ENCODE peak calls at places on chromosome 18, in five cellular contexts. One of them, this sample, is unnamed. For H3K27me3 and H3K4me1, the result is how much of the 10 kb centered on the place peaks cover.

GRCh38 chr18:11999431-11999830 is 18.1 kb downstream of the IMPA2 start:
- DNase-seq in fibroblast of lung: no peak
- DNase-seq in pancreas: no peak
- DNase-seq in suprapubic skin: peak
- DNase-seq in uterus: no peak
- DNase-seq in this sample: no peak

GRCh38 chr18:2529154-2529553 is 42.2 kb downstream of the METTL4 start:
- DNase-seq in suprapubic skin: no peak
- DNase-seq in pancreas: no peak
- DNase-seq in uterus: no peak
- DNase-seq in fibroblast of lung: no peak
- DNase-seq in this sample: no peak

GRCh38 chr18:70693196-70693595 is 404.4 kb downstream of the SOCS6 start:
- DNase-seq in uterus: no peak
- DNase-seq in fibroblast of lung: no peak
- DNase-seq in pancreas: no peak
- DNase-seq in suprapubic skin: no peak
- DNase-seq in this sample: no peak

GRCh38 chr18:48314694-48315093 is 94.5 kb downstream of the ZBTB7C start:
- DNase-seq in fibroblast of lung: no peak
- DNase-seq in uterus: no peak
- DNase-seq in pancreas: no peak
- DNase-seq in suprapubic skin: no peak
- DNase-seq in this sample: no peak

GRCh38 chr18:22558945-22559385 is 141.2 kb upstream of the CTAGE1 start:
- DNase-seq in pancreas: peak
- DNase-seq in uterus: peak
- DNase-seq in suprapubic skin: no peak
- DNase-seq in fibroblast of lung: peak
- DNase-seq in this sample: no peak

GRCh38 chr18:10877974-10878373 is 271.4 kb downstream of the PIEZO2 start:
- DNase-seq in uterus: no peak
- DNase-seq in suprapubic skin: no peak
- DNase-seq in pancreas: no peak
- DNase-seq in fibroblast of lung: no peak
- DNase-seq in this sample: no peak

GRCh38 chr18:70781860-70782453 is 493.1 kb downstream of the SOCS6 start:
- DNase-seq in suprapubic skin: no peak
- DNase-seq in uterus: no peak
- DNase-seq in fibroblast of lung: peak
- DNase-seq in pancreas: peak
- DNase-seq in this sample: no peak

GRCh38 chr18:79878741-79879358 is 72.6 kb downstream of the SLC66A2 start:
- DNase-seq in pancreas: no peak
- DNase-seq in uterus: no peak
- DNase-seq in fibroblast of lung: no peak
- DNase-seq in suprapubic skin: peak
- DNase-seq in this sample: no peak

GRCh38 chr18:72584787-72585186 is 40.6 kb upstream of the CBLN2 start:
- DNase-seq in fibroblast of lung: no peak
- DNase-seq in pancreas: no peak
- DNase-seq in uterus: no peak
- DNase-seq in suprapubic skin: no peak
- DNase-seq in this sample: no peak

GRCh38 chr18:32328379-32328778 is 138.5 kb downstream of the MEP1B start:
- DNase-seq in suprapubic skin: no peak
- DNase-seq in fibroblast of lung: peak
- DNase-seq in pancreas: no peak
- DNase-seq in uterus: no peak
- DNase-seq in this sample: no peak

GRCh38 chr18:39341106-39341505 is 1775.5 kb upstream of the CELF4 start:
- DNase-seq in suprapubic skin: no peak
- DNase-seq in fibroblast of lung: no peak
- DNase-seq in uterus: no peak
- DNase-seq in pancreas: no peak
- DNase-seq in this sample: no peak

DNA sequence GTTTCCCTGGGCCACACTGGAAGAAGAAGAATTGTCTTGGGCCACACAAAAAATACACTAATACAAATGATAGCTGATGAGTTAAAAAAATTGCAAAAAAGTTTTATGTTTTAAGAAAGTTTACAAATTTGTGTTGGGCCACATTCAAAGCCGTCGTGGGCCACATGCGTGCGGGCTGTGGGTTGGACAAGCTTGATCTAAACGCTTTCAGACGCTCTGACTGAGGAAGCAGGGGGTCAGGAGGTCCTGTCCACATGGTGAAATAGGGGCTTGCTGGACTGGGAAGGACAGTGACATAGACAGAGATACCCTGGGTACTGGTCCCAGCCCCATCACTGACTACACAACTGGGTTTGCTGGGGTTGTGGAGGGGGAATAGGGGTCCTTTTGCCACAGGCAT is 86.4 kb downstream of the LOXHD1 start:
- DNase-seq in suprapubic skin: no peak
- DNase-seq in uterus: no peak
- DNase-seq in pancreas: no peak
- DNase-seq in fibroblast of lung: no peak
- DNase-seq in this sample: no peak
- H3K27me3 ChIP-seq in suprapubic skin: under half
- H3K27me3 ChIP-seq in uterus: under half
- H3K27me3 ChIP-seq in pancreas: under half
- H3K27me3 ChIP-seq in fibroblast of lung: under half
- H3K27me3 ChIP-seq in this sample: under half

GRCh38 chr18:13462686-13463085 is 244.1 kb downstream of the LDLRAD4 start:
- DNase-seq in uterus: no peak
- DNase-seq in suprapubic skin: peak
- DNase-seq in pancreas: no peak
- DNase-seq in fibroblast of lung: no peak
- DNase-seq in this sample: no peak
- H3K4me1 ChIP-seq in uterus: under half
- H3K4me1 ChIP-seq in suprapubic skin: under half
- H3K4me1 ChIP-seq in pancreas: under half
- H3K4me1 ChIP-seq in fibroblast of lung: under half
- H3K4me1 ChIP-seq in this sample: under half

GRCh38 chr18:46550609-46551008 is 106.4 kb downstream of the LOXHD1 start:
- DNase-seq in uterus: no peak
- DNase-seq in fibroblast of lung: no peak
- DNase-seq in suprapubic skin: no peak
- DNase-seq in pancreas: no peak
- DNase-seq in this sample: no peak

GRCh38 chr18:46542545-46542944 is 114.5 kb downstream of the LOXHD1 start:
- DNase-seq in suprapubic skin: no peak
- DNase-seq in pancreas: no peak
- DNase-seq in fibroblast of lung: no peak
- DNase-seq in uterus: no peak
- DNase-seq in this sample: no peak

GRCh38 chr18:46547520-46547919 is 109.5 kb downstream of the LOXHD1 start:
- DNase-seq in pancreas: no peak
- DNase-seq in uterus: no peak
- DNase-seq in fibroblast of lung: no peak
- DNase-seq in suprapubic skin: no peak
- DNase-seq in this sample: no peak

GRCh38 chr18:46541626-46542189 is 115.3 kb downstream of the LOXHD1 start:
- DNase-seq in uterus: no peak
- DNase-seq in pancreas: no peak
- DNase-seq in fibroblast of lung: no peak
- DNase-seq in suprapubic skin: no peak
- DNase-seq in this sample: no peak

DNA sequence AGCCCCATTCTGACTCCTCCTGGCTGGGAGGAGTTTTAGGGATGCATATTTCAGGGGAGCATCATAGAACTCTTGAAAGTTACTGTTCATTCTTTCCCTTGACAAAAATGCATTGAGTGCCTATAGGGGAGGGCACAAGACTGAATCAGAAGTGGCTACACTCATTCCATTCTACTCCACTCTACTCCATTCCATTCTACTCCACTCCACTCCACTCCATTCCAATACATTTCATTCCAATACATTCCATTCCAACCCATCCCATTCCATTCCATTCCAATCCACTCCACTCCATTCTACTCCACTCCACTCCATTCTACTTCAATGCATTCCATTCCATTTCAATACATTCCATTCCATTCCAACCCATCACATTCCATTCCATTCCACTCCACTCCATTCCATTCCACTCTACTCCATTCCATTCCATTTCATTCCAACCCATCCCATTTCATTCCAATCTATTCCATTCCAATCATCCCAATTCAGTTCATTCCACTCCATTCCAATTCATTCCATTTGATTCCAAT is 110.8 kb downstream of the LOXHD1 start:
- DNase-seq in uterus: no peak
- DNase-seq in suprapubic skin: no peak
- DNase-seq in fibroblast of lung: no peak
- DNase-seq in pancreas: no peak
- DNase-seq in this sample: no peak
- H3K27me3 ChIP-seq in uterus: under half
- H3K27me3 ChIP-seq in suprapubic skin: under half
- H3K27me3 ChIP-seq in fibroblast of lung: under half
- H3K27me3 ChIP-seq in pancreas: under half
- H3K27me3 ChIP-seq in this sample: under half

GRCh38 chr18:35040988-35041751 is at the start of gene MAPRE2:
- DNase-seq in suprapubic skin: peak
- DNase-seq in uterus: peak
- DNase-seq in fibroblast of lung: peak
- DNase-seq in pancreas: peak
- DNase-seq in this sample: peak
- H3K4me1 ChIP-seq in suprapubic skin: under half
- H3K4me1 ChIP-seq in uterus: under half
- H3K4me1 ChIP-seq in fibroblast of lung: under half
- H3K4me1 ChIP-seq in pancreas: under half
- H3K4me1 ChIP-seq in this sample: under half

DNA sequence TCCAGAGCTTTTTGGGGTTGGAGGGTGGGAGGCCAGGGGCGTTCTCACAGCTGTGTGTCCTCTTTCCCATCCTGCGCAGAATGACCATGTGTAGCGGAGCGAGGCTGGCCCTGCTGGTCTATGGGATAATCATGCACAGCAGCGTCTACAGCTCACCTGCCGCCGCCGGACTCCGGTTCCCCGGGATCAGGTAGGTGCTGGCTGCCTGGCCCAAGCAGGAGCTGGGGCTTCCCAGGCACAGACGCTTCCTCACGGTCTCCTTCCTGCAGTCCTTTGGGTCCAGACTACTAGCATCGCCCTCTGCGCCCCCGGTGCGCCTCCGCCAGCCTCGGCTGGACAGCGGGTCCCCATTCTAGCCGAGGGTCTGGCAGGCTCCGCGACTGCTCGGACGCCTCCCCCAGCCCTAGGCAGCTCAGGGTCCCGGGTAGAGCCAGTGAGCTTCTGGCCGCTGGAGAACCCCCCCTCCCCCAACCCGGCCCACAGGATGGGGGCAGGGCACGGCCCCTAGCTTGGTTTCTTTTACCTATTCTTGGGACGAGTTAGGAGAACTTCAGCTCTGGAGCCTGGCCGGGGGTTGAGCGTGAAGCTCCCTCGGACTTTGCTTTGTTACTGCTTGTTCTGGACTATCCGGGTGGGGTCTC is 756 bp downstream of the ADCYAP1 start:
- DNase-seq in fibroblast of lung: no peak
- DNase-seq in uterus: no peak
- DNase-seq in pancreas: no peak
- DNase-seq in suprapubic skin: no peak
- DNase-seq in this sample: no peak
- H3K27me3 ChIP-seq in fibroblast of lung: half or more
- H3K27me3 ChIP-seq in uterus: half or more
- H3K27me3 ChIP-seq in pancreas: half or more
- H3K27me3 ChIP-seq in suprapubic skin: half or more
- H3K27me3 ChIP-seq in this sample: half or more

DNA sequence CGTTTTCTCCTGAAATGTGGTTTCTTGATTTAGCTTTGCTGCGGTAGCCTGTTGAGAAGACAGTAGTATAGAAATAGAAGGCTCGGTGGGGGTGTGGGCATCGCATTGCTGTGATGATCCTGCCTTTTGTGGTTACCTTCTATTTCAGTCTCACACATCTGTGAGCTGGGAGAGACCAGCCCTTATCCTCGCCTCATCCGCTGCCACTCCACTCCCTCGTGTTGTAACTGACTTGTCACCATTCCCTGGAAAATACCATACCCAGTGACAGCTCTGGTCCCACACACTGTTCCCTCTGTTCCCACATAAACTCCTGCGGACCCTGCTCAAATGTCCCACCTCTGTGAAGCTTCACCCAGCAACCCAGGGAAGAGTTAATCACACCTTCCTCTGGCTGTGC is 114.4 kb downstream of the MAPK4 start:
- DNase-seq in fibroblast of lung: no peak
- DNase-seq in suprapubic skin: no peak
- DNase-seq in uterus: no peak
- DNase-seq in pancreas: no peak
- DNase-seq in this sample: no peak
- H3K4me1 ChIP-seq in fibroblast of lung: under half
- H3K4me1 ChIP-seq in suprapubic skin: under half
- H3K4me1 ChIP-seq in uterus: under half
- H3K4me1 ChIP-seq in pancreas: under half
- H3K4me1 ChIP-seq in this sample: under half